ENCODE peak calls at places on chromosomes 4 and X, in nine cellular contexts. S is NCI-H1092; K is upper lobe of left lung; O is tibial artery; B is effector memory CD4-positive, alpha-beta T cell; V is activated naive CD8-positive, alpha-beta T cell treated with anti-CD3 and anti-CD28 coated beads, Interleukin-2, amount 50 U/mL, for 24 hours; R is cardiac fibroblast; P is DMS 273 treated with DMSO at 0.1 percent for 48 hours; Y is left ventricle myocardium inferior. D is an unnamed sample.

GRCh38 chrX:113929004-113929403 is 654.9 kb upstream of the HTR2C start:
- DNase-seq in S (peak; percentile 1), K (no peak), O (no peak), B (no peak), V (no peak), R (peak; percentile 48), P (peak; percentile 16), Y (no peak), D (peak; percentile 32)

GRCh38 chrX:107672955-107673378 is 44.7 kb downstream of the PRPS1 start:
- DNase-seq in S (peak; percentile 13), K (peak; percentile 88), O (peak; percentile 77), B (peak; percentile 66), V (peak; percentile 71), R (peak; percentile 91), P (peak; percentile 32), Y (peak; percentile 67), D (peak; percentile 78)

GRCh38 chr4:52837716-52838558 is 24.2 kb upstream of the RASL11B start:
- DNase-seq in S (no peak), K (no peak), O (no peak), B (no peak), V (no peak), R (peak; percentile 63), P (peak; percentile 65), Y (no peak), D (peak; percentile 83)

GRCh38 chrX:119008122-119008744 is 33.8 kb downstream of the LONRF3 start:
- DNase-seq in S (no peak), K (no peak), O (no peak), B (no peak), V (peak; percentile 37), R (peak; percentile 44), P (no peak), Y (no peak), D (peak; percentile 46)

GRCh38 chrX:48458711-48459110 is 11.3 kb downstream of the SLC38A5 start:
- DNase-seq in S (no peak), K (no peak), O (no peak), B (no peak), V (no peak), R (no peak), P (no peak), Y (peak; percentile 53), D (no peak)

GRCh38 chrX:35104626-35105025 is 162.0 kb downstream of the FAM47B start:
- DNase-seq in S (no peak), K (no peak), O (no peak), B (no peak), V (no peak), R (no peak), P (no peak), Y (no peak), D (peak; percentile 0)

GRCh38 chrX:151153086-151153485 is 23.3 kb upstream of the GPR50 start:
- DNase-seq in S (no peak), K (no peak), O (no peak), B (no peak), V (no peak), R (peak; percentile 28), P (no peak), Y (no peak), D (peak; percentile 71)

GRCh38 chr4:81531410-81531809 is 59.7 kb upstream of the RASGEF1B start:
- DNase-seq in S (no peak), K (no peak), O (no peak), B (no peak), V (no peak), R (no peak), P (no peak), Y (no peak), D (no peak)

D was measured in GM23248.